ENCODE peak calls at places on chromosomes 13 and 19, in four cellular contexts. One of them, this sample, is unnamed.

GRCh38 chr19:3129112-3129511 is 6.7 kb upstream of the GNA15 start:
- DNase-seq in amniotic stem cell: peak; percentile 48
- DNase-seq in mesendoderm: no peak
- DNase-seq in COR-L47: peak; percentile 34
- DNase-seq in this sample: peak; percentile 65

GRCh38 chr13:44263920-44264610 is 109.6 kb upstream of the SERP2 start:
- DNase-seq in COR-L47: no peak
- DNase-seq in amniotic stem cell: no peak
- DNase-seq in mesendoderm: no peak
- DNase-seq in this sample: no peak

GRCh38 chr13:36819811-36820140 is 754 bp downstream of the RFXAP start:
- DNase-seq in mesendoderm: peak; percentile 56
- DNase-seq in COR-L47: no peak
- DNase-seq in amniotic stem cell: no peak
- DNase-seq in this sample: peak; percentile 60

GRCh38 chr13:106296723-106297122 is 238.7 kb downstream of the EFNB2 start:
- DNase-seq in COR-L47: no peak
- DNase-seq in amniotic stem cell: no peak
- DNase-seq in mesendoderm: no peak
- DNase-seq in this sample: no peak

GRCh38 chr13:48230541-48230940 is 2.5 kb upstream of the ITM2B start:
- DNase-seq in mesendoderm: no peak
- DNase-seq in COR-L47: no peak
- DNase-seq in amniotic stem cell: no peak
- DNase-seq in this sample: no peak

GRCh38 chr19:17394891-17395415 is 957 bp upstream of the CCDC194 start:
- DNase-seq in amniotic stem cell: peak; percentile 19
- DNase-seq in COR-L47: no peak
- DNase-seq in mesendoderm: peak; percentile 94
- DNase-seq in this sample: peak; percentile 82

GRCh38 chr13:106533101-106533939 is 2.1 kb downstream of the EFNB2 start:
- DNase-seq in amniotic stem cell: peak; percentile 42
- DNase-seq in COR-L47: peak; percentile 90
- DNase-seq in mesendoderm: peak; percentile 87
- DNase-seq in this sample: peak; percentile 92

GRCh38 chr13:113671066-113672001 is 4.3 kb downstream of the GRK1 start:
- DNase-seq in COR-L47: no peak
- DNase-seq in mesendoderm: no peak
- DNase-seq in amniotic stem cell: no peak
- DNase-seq in this sample: no peak

GRCh38 chr19:11736696-11737095 is 2.0 kb downstream of the ZNF823 start:
- DNase-seq in COR-L47: no peak
- DNase-seq in mesendoderm: peak; percentile 33
- DNase-seq in amniotic stem cell: no peak
- DNase-seq in this sample: peak; percentile 53

GRCh38 chr13:99973786-99974185 is 2.2 kb upstream of the ZIC5 start:
- DNase-seq in mesendoderm: no peak
- DNase-seq in COR-L47: no peak
- DNase-seq in amniotic stem cell: no peak
- DNase-seq in this sample: no peak

This sample was measured in NCI-H69.